ENCODE peak calls at places on chromosomes 13 and 19, in ten cellular contexts. U is esophagus muscularis mucosa, J is HL-60, Q is suprapubic skin, K is sigmoid colon, R is Panc1, C is HCT116, V is stomach, N is GM23338, W is transverse colon. G is an unnamed sample.

GRCh38 chr13:29619995-29620394 is 24.5 kb upstream of the SLC7A1 start:
- DNase-seq in U (no peak), J (no peak), Q (no peak), K (no peak), R (no peak), C (no peak), V (no peak), N (no peak), W (no peak), G (no peak)

GRCh38 chr13:80040219-80040976 is 300.5 kb downstream of the SPRY2 start:
- DNase-seq in U (no peak), J (no peak), Q (no peak), K (no peak), R (peak; percentile 87), C (peak; percentile 68), V (no peak), N (no peak), W (no peak), G (no peak)

GRCh38 chr13:24459234-24459633 is 53.3 kb downstream of the PARP4 start:
- DNase-seq in U (no peak), J (no peak), Q (no peak), K (no peak), R (no peak), C (no peak), V (no peak), N (no peak), W (no peak), G (no peak)

GRCh38 chr13:97279913-97280312 is 57.8 kb downstream of the MBNL2 start:
- DNase-seq in U (no peak), J (no peak), Q (no peak), K (no peak), R (no peak), C (no peak), V (no peak), N (no peak), W (no peak), G (no peak)

GRCh38 chr13:41296879-41297646 is 14.0 kb upstream of the NAA16 start:
- DNase-seq in U (no peak), J (no peak), Q (no peak), K (no peak), R (no peak), C (no peak), V (no peak), N (no peak), W (no peak), G (no peak)

GRCh38 chr13:39788097-39788496 is 132.6 kb downstream of the COG6 start:
- DNase-seq in U (no peak), J (no peak), Q (no peak), K (no peak), R (no peak), C (no peak), V (no peak), N (peak; percentile 56), W (no peak), G (no peak)

GRCh38 chr19:54415208-54415900 is at the start of gene TTYH1:
- DNase-seq in U (no peak), J (no peak), Q (no peak), K (no peak), R (no peak), C (no peak), V (no peak), N (peak; percentile 66), W (no peak), G (no peak)

GRCh38 chr19:17001603-17002183 is 24.9 kb downstream of the CPAMD8 start:
- DNase-seq in U (no peak), J (no peak), Q (no peak), K (no peak), R (no peak), C (no peak), V (no peak), N (peak; percentile 66), W (no peak), G (no peak)

GRCh38 chr19:1991516-1991915 is 24.0 kb downstream of the BTBD2 start:
- DNase-seq in U (no peak), J (no peak), Q (peak; percentile 67), K (no peak), R (no peak), C (no peak), V (no peak), N (no peak), W (no peak), G (no peak)

GRCh38 chr19:1987197-1988187 is 28.0 kb downstream of the BTBD2 start:
- DNase-seq in U (no peak), J (no peak), Q (no peak), K (no peak), R (no peak), C (no peak), V (no peak), N (peak; percentile 44), W (no peak), G (no peak)

GRCh38 chr19:1990230-1991017 is 25.1 kb downstream of the BTBD2 start:
- DNase-seq in U (no peak), J (no peak), Q (peak; percentile 71), K (peak; percentile 61), R (no peak), C (no peak), V (no peak), N (no peak), W (no peak), G (no peak)

GRCh38 chr19:1991018-1991390 is 24.5 kb downstream of the BTBD2 start:
- DNase-seq in U (no peak), J (no peak), Q (no peak), K (no peak), R (no peak), C (no peak), V (no peak), N (no peak), W (no peak), G (no peak)

DNA sequence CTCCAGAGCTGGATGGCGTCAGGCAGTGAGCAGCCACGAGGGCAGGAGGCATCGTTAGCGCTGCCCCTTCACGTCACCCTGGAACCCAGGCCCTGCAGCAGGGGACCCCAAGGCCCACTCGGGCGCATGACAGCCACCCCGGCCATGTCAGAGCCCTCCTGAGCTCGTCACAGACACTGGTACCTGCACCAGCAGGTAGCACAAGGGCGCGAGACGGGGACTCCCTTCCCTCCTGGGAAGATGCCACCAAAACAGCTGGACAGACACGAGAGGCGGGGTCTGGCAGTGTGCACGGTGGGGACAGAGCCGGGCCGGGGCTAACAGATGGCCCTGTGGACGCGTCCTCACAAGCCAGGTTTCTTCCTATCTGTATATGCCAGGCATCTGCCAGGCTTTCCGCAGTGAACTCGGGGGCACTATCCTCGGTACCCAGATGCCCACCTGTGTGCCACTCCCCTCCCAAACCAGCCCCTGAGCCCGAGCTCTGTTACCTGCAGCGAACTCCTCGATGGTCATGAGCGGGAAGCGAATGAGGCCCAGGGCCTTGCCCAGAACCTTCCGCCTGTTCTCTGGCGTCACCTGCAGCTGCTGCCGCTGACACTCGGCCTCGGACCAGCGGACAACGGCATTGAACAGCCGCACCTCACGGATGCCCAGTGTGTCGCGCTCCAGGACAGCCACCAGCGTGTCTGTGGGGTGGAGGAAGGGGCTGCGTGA is 25.8 kb downstream of the BTBD2 start:
- DNase-seq in U (no peak), J (no peak), Q (peak; percentile 76), K (no peak), R (no peak), C (no peak), V (no peak), N (no peak), W (no peak), G (no peak)
- TF ChIP-seq POLR2AphosphoS5 in U (no peak), J (no peak), Q (no peak), K (no peak), R (no peak), C (no peak), V (no peak), N (peak; percentile 26), W (no peak), G (no peak)

GRCh38 chr19:7348587-7349230 is at the start of gene ARHGEF18:
- DNase-seq in U (no peak), J (peak; percentile 99), Q (no peak), K (peak; percentile 61), R (no peak), C (no peak), V (no peak), N (no peak), W (peak; percentile 40), G (no peak)

GRCh38 chr19:7349961-7350711 is 1.4 kb downstream of the ARHGEF18 start:
- DNase-seq in U (no peak), J (peak; percentile 72), Q (no peak), K (peak; percentile 53), R (no peak), C (no peak), V (no peak), N (no peak), W (peak; percentile 48), G (no peak)

GRCh38 chr19:7349231-7349591 is 474 bp downstream of the ARHGEF18 start:
- DNase-seq in U (no peak), J (no peak), Q (no peak), K (no peak), R (no peak), C (no peak), V (no peak), N (no peak), W (no peak), G (no peak)

GRCh38 chr19:7342143-7342542 is 6.6 kb upstream of the ARHGEF18 start:
- DNase-seq in U (no peak), J (no peak), Q (no peak), K (no peak), R (no peak), C (no peak), V (no peak), N (no peak), W (no peak), G (no peak)

GRCh38 chr19:7346488-7346971 is 2.2 kb upstream of the ARHGEF18 start:
- DNase-seq in U (no peak), J (no peak), Q (no peak), K (peak; percentile 24), R (no peak), C (no peak), V (no peak), N (no peak), W (no peak), G (no peak)
- H3K4me3 ChIP-seq in U (no peak overlapping the region), J (no peak overlapping the region), Q (no peak overlapping the region), K (no peak overlapping the region), R (no peak overlapping the region), C (no peak overlapping the region), V (no peak overlapping the region), N (no peak overlapping the region), W (no peak overlapping the region), G (no peak overlapping the region)

GRCh38 chr13:33453911-33454310 is 168.4 kb upstream of the STARD13 start:
- DNase-seq in U (no peak), J (no peak), Q (no peak), K (no peak), R (no peak), C (no peak), V (no peak), N (no peak), W (no peak), G (no peak)
- H3K27ac ChIP-seq in U (peak overlapping the region; percentile 54), J (no peak overlapping the region), Q (no peak overlapping the region), K (no peak overlapping the region), R (no peak overlapping the region), C (no peak overlapping the region), V (no peak overlapping the region), N (no peak overlapping the region), W (no peak overlapping the region), G (no peak overlapping the region)

GRCh38 chr19:12668346-12668745 is 1.7 kb downstream of the WDR83 start:
- DNase-seq in U (no peak), J (no peak), Q (no peak), K (no peak), R (no peak), C (no peak), V (no peak), N (no peak), W (no peak), G (no peak)

GRCh38 chr19:12670159-12670928 is 3.7 kb downstream of the WDR83 start:
- DNase-seq in U (no peak), J (no peak), Q (no peak), K (no peak), R (no peak), C (no peak), V (no peak), N (no peak), W (no peak), G (no peak)

GRCh38 chr19:12667903-12668302 is 1.3 kb downstream of the WDR83 start:
- DNase-seq in U (no peak), J (no peak), Q (no peak), K (no peak), R (no peak), C (no peak), V (no peak), N (no peak), W (no peak), G (no peak)

GRCh38 chr19:12668937-12669271 is 2.3 kb downstream of the WDR83 start:
- DNase-seq in U (peak; percentile 93), J (peak; percentile 63), Q (peak; percentile 89), K (peak; percentile 84), R (no peak), C (no peak), V (peak; percentile 35), N (peak; percentile 74), W (peak; percentile 62), G (peak; percentile 63)

GRCh38 chr19:12669272-12670158 is 2.9 kb downstream of the WDR83 start:
- DNase-seq in U (peak; percentile 97), J (peak; percentile 75), Q (peak; percentile 89), K (peak; percentile 91), R (peak; percentile 53), C (peak; percentile 82), V (peak; percentile 85), N (peak; percentile 85), W (peak; percentile 81), G (peak; percentile 79)
- TF ChIP-seq POLR2AphosphoS5 in U (peak; percentile 77), J (peak; percentile 57), Q (peak; percentile 10), K (peak; percentile 75), R (no peak), C (peak; percentile 71), V (peak; percentile 39), N (peak; percentile 84), W (peak; percentile 65), G (peak; percentile 87)